ENCODE peak calls at places on chromosome 18, in nine cellular contexts. A is stomach, G is ovary, I is gastrocnemius medialis, L is body of pancreas, N is HCT116, H is tibial nerve, E is right lobe of liver, D is Peyer's patch. R is an unnamed sample. For H3K9me3, the result is how much of the 10 kb centered on the place peaks cover.

GRCh38 chr18:24914148-24914525 is 437.8 kb downstream of the ZNF521 start:
- DNase-seq in N (no peak), L (no peak), E (no peak), H (no peak), I (no peak), A (no peak), D (no peak), G (no peak), R (no peak)

GRCh38 chr18:46950064-46950656 is 32.8 kb downstream of the KATNAL2 start:
- DNase-seq in N (no peak), L (no peak), I (no peak), D (no peak), G (no peak), E (no peak), A (no peak), H (no peak), R (no peak)

GRCh38 chr18:9731380-9731779 is 23.3 kb downstream of the RAB31 start:
- DNase-seq in I (no peak), E (no peak), G (no peak), H (no peak), L (no peak), N (no peak), D (peak), A (no peak), R (no peak)

GRCh38 chr18:36903215-36903928 is 74.4 kb downstream of the KIAA1328 start:
- DNase-seq in L (no peak), A (no peak), E (no peak), D (no peak), I (no peak), N (no peak), H (no peak), G (no peak), R (no peak)

GRCh38 chr18:70671889-70672551 is 383.2 kb downstream of the SOCS6 start:
- DNase-seq in L (no peak), H (no peak), I (no peak), D (no peak), G (no peak), E (no peak), N (no peak), A (no peak), R (no peak)

GRCh38 chr18:519019-519879 is 18.7 kb upstream of the COLEC12 start:
- DNase-seq in L (peak), I (no peak), A (peak), D (no peak), N (no peak), G (peak), H (no peak), E (peak), R (peak)

GRCh38 chr18:50797147-50797546 is 22.7 kb downstream of the MRO start:
- DNase-seq in H (no peak), G (no peak), L (peak), A (peak), E (no peak), N (no peak), I (no peak), D (no peak), R (no peak)

GRCh38 chr18:10101729-10102128 is 187.9 kb downstream of the VAPA start:
- DNase-seq in E (no peak), G (no peak), D (no peak), L (no peak), H (no peak), I (no peak), N (no peak), A (no peak), R (no peak)

GRCh38 chr18:57518533-57518932 is 68.0 kb downstream of the FECH start:
- DNase-seq in A (no peak), D (peak), H (no peak), E (no peak), G (no peak), N (no peak), I (no peak), L (no peak), R (no peak)

GRCh38 chr18:31424383-31424988 is 23.1 kb upstream of the DSG3 start:
- DNase-seq in H (no peak), N (peak), I (no peak), D (peak), G (peak), E (no peak), A (peak), L (peak), R (no peak)

GRCh38 chr18:76943542-76944339 is 121.4 kb downstream of the ZNF236 start:
- DNase-seq in I (peak), A (peak), H (no peak), L (no peak), N (no peak), G (no peak), D (no peak), E (no peak), R (peak)

GRCh38 chr18:63365909-63366269 is 1.1 kb downstream of the KDSR start:
- DNase-seq in L (no peak), G (no peak), D (peak), H (no peak), I (no peak), N (no peak), E (no peak), A (no peak), R (no peak)

GRCh38 chr18:45012286-45012685 is 331.6 kb downstream of the SETBP1 start:
- DNase-seq in H (no peak), G (no peak), N (no peak), A (no peak), D (no peak), I (no peak), E (no peak), L (no peak), R (no peak)

GRCh38 chr18:9906407-9906955 is 7.3 kb upstream of the VAPA start:
- DNase-seq in N (no peak), I (no peak), D (no peak), G (no peak), H (no peak), A (no peak), L (no peak), E (no peak), R (no peak)

GRCh38 chr18:42113529-42114191 is 158.6 kb downstream of the PIK3C3 start:
- DNase-seq in I (no peak), L (no peak), N (no peak), E (no peak), H (no peak), D (no peak), G (no peak), A (no peak), R (no peak)

GRCh38 chr18:26703170-26703933 is 155.0 kb upstream of the KCTD1 start:
- DNase-seq in A (peak), G (no peak), I (no peak), H (no peak), E (no peak), N (no peak), D (no peak), L (peak), R (no peak)

GRCh38 chr18:38450876-38451275 is 885.3 kb upstream of the CELF4 start:
- DNase-seq in E (no peak), D (no peak), H (no peak), G (no peak), A (no peak), I (no peak), N (no peak), L (no peak), R (no peak)

GRCh38 chr18:51621103-51621969 is 423.9 kb upstream of the MEX3C start:
- DNase-seq in E (peak), N (peak), H (peak), G (no peak), A (peak), I (no peak), D (peak), L (peak), R (peak)

GRCh38 chr18:32438173-32438572 is 32.5 kb downstream of the GAREM1 start:
- DNase-seq in G (peak), I (peak), A (no peak), D (no peak), H (no peak), E (peak), L (peak), N (no peak), R (no peak)

GRCh38 chr18:77567202-77567601 is 317.6 kb downstream of the GALR1 start:
- DNase-seq in G (no peak), L (no peak), A (no peak), E (no peak), D (no peak), I (no peak), N (no peak), H (no peak), R (no peak)

GRCh38 chr18:48657446-48658120 is 118.8 kb downstream of the CTIF start:
- DNase-seq in I (no peak), G (no peak), H (no peak), A (no peak), L (no peak), E (no peak), D (no peak), N (no peak), R (no peak)
- H3K27ac ChIP-seq in I (no peak), G (no peak), H (peak), A (no peak), L (no peak), E (no peak), D (no peak), N (no peak), R (peak)

GRCh38 chr18:75209129-75209951 is at the start of gene PTGR3:
- DNase-seq in L (peak), E (peak), I (peak), D (peak), A (peak), N (peak), H (peak), G (peak), R (peak)

GRCh38 chr18:75211002-75211621 is 515 bp downstream of the TSHZ1 start:
- DNase-seq in L (no peak), H (no peak), D (peak), G (no peak), I (no peak), A (no peak), N (no peak), E (no peak), R (no peak)

GRCh38 chr18:75211721-75212625 is 1.4 kb downstream of the TSHZ1 start:
- DNase-seq in E (peak), I (peak), G (peak), A (no peak), D (peak), H (peak), L (peak), N (no peak), R (peak)

GRCh38 chr18:75209952-75210261 is 690 bp upstream of the TSHZ1 start:
- DNase-seq in I (no peak), H (no peak), G (no peak), N (no peak), A (no peak), D (no peak), L (no peak), E (no peak), R (no peak)

GRCh38 chr18:75210274-75211001 is at the start of gene TSHZ1:
- DNase-seq in L (peak), A (peak), H (peak), E (no peak), N (peak), D (peak), I (peak), G (no peak), R (no peak)
- TF ChIP-seq POLR2A in L (peak), A (no peak), H (peak), E (peak), N (peak), D (peak), I (peak), G (peak), R (peak)

DNA sequence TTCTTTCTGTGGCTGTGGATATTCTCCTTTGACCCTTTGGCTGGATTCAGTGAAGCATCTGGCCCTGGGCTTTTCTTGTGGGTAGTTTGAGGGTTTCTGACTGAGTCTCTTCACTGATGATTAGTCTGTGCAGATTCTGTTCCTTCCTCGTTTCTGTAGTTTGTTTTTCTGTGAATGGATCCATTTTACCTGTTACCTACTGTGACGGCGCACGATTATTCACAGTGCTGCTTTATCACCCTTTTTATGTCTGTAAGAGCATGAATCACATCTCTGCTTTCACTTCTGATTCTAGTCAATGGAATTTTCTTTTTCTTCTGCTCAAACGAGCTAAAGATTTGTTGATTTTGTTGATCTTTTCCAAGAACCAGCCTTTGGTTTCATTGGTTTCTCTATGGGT is 60.8 kb downstream of the SLC66A2 start:
- DNase-seq in D (no peak), E (no peak), I (no peak), A (no peak), N (no peak), G (no peak), H (no peak), L (no peak), R (no peak)
- H3K9me3 ChIP-seq in D (under half), E (under half), I (under half), A (under half), N (under half), G (under half), H (under half), L (under half), R (half or more)

GRCh38 chr18:58891753-58892152 is 27.1 kb downstream of the ZNF532 start:
- DNase-seq in D (no peak), A (no peak), L (no peak), E (no peak), N (no peak), I (no peak), G (no peak), H (no peak), R (no peak)
- H3K27ac ChIP-seq in D (no peak), A (no peak), L (no peak), E (no peak), N (no peak), I (peak), G (no peak), H (peak), R (no peak)

GRCh38 chr18:55651236-55651635 is 63.2 kb upstream of the TCF4 start:
- DNase-seq in E (no peak), G (no peak), D (no peak), H (no peak), A (no peak), N (no peak), L (no peak), I (no peak), R (no peak)

GRCh38 chr18:55641501-55641900 is 53.5 kb upstream of the TCF4 start:
- DNase-seq in E (no peak), N (no peak), G (no peak), L (no peak), I (no peak), D (no peak), A (no peak), H (no peak), R (no peak)

GRCh38 chr18:55642191-55642590 is 54.2 kb upstream of the TCF4 start:
- DNase-seq in N (no peak), A (no peak), L (no peak), G (no peak), D (no peak), H (no peak), E (no peak), I (no peak), R (no peak)

GRCh38 chr18:55650363-55650870 is 62.4 kb upstream of the TCF4 start:
- DNase-seq in E (no peak), H (no peak), N (no peak), A (no peak), D (no peak), L (no peak), I (no peak), G (no peak), R (no peak)

DNA sequence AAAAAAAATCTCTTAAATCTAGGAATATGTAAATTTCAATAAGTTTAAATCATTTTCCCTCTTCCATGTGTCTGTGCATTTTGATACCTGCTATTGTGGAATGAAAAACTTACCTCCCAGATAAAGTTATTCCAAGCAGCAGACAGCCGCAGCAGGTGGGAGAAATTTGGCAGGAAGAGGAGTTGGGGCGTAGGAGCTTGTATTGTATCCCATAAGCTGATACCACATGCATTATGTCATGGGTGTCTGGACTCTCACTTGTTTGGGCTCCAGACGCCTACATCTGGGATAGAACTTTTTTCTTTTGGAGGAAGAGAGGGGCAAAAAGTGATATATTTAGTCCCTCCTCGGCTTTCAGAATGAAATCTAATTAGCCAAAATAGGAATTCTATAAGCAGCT is 59.3 kb upstream of the TCF4 start:
- DNase-seq in A (no peak), E (no peak), L (no peak), G (no peak), H (no peak), I (no peak), D (no peak), N (no peak), R (no peak)
- TF ChIP-seq POLR2A in A (no peak), E (no peak), L (no peak), G (no peak), H (no peak), I (no peak), D (no peak), N (no peak), R (no peak)

GRCh38 chr18:68417826-68418225 is 297.1 kb downstream of the TMX3 start:
- DNase-seq in N (no peak), D (no peak), L (no peak), H (no peak), A (no peak), G (no peak), I (no peak), E (no peak), R (no peak)
- H3K9me3 ChIP-seq in N (under half), D (under half), L (under half), H (under half), A (under half), G (under half), I (under half), E (under half), R (under half)

DNA sequence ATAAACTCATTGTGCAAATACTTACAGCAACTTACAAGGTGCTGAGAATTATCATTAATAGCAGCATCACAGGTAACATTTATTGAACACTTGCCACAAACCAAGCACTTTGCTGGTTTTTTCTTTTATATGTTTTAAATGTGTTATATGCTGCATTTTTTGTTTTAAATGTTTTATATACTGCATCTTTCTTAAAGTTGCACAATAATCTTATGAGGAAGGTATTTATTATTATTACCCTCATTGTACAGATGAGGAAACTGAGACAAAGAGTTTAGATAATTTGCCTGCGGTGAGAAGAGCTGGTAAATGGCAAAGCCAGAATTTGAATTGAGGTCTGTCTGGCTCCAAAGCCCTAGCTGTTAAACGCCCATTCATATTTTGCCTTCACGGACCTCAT is 52.2 kb upstream of the RIOK3 start:
- DNase-seq in G (no peak), I (no peak), E (no peak), L (no peak), D (no peak), A (no peak), H (no peak), N (no peak), R (no peak)
- H3K27ac ChIP-seq in G (no peak), I (no peak), E (no peak), L (no peak), D (no peak), A (no peak), H (no peak), N (no peak), R (no peak)

DNA sequence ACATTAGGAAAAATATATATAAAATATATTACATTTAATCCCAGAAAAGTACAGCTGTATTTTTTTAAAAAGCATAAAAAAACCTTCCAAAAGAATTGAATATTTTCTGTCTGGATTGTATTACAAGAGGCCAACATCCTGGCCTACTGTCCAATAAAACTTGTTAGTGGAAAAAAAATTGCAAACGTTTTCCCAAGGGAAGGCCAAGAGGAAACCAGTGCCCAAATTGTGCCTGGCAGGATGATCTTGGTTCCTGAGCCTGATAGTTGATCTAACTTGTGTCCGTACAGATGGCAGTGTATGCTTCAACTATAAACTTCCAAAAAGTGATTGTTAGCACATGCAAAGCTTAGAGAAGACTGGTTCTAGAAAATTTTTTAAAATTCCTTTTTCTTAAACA is 90.6 kb upstream of the LPIN2 start:
- DNase-seq in D (no peak), I (no peak), G (no peak), H (no peak), N (no peak), L (no peak), E (no peak), A (no peak), R (no peak)
- TF ChIP-seq POLR2A in D (no peak), I (no peak), G (no peak), H (no peak), N (no peak), L (no peak), E (no peak), A (no peak), R (no peak)

DNA sequence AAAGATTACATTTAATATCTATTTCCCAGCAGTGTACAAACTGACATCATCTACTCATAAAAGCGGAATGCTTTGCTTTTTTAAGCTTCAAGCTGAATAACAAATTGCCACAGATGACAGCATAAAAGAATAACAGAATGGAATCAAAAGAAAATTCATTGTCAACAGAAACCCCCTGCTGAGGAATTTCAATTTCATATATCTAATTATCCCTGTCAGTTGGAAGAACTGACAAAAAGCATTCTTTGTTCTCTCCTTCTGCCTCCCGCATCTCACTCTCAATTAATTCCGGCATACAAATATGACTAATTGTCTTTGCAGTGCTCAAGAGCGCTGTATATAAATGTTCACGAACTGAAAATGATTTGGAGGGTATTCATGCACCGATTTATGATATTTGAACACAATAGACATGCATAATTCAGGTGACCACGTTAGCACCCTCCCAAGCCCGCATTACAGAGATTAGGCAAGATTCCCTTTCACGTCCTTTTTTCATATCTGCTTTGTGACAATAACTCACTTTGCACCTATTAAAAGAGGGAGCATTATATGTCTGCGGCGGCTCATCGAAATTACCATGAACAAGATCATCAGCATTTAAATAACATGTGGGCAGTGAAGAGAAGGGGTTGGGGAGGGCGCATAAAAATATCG is 277.7 kb upstream of the SALL3 start:
- DNase-seq in A (no peak), D (no peak), I (no peak), H (no peak), E (no peak), L (no peak), G (no peak), N (no peak), R (no peak)
- H3K9me3 ChIP-seq in A (under half), D (under half), I (under half), H (under half), E (under half), L (under half), G (under half), N (under half), R (under half)

GRCh38 chr18:2894841-2895370 is 48.1 kb downstream of the EMILIN2 start:
- DNase-seq in I (no peak), L (no peak), D (no peak), G (no peak), E (no peak), A (no peak), N (no peak), H (no peak), R (peak)
- H3K27ac ChIP-seq in I (no peak), L (no peak), D (no peak), G (no peak), E (no peak), A (no peak), N (no peak), H (no peak), R (no peak)

R was measured in upper lobe of left lung.